ENCODE peak calls at places on chromosomes 3 and 15, in eight cellular contexts. G is lung; E is pancreas; R is prostate gland; V is lower lobe of right lung; U is HCT116; B is CD8-positive, alpha-beta T cell; L is MM.1S. M is an unnamed sample.

GRCh38 chr3:141399200-141399599 is 30.9 kb downstream of the ZBTB38 start:
- DNase-seq in G (no peak), E (no peak), R (no peak), V (no peak), U (no peak), B (no peak), L (peak; percentile 38), M (no peak)

GRCh38 chr3:86921981-86922680 is 68.8 kb downstream of the VGLL3 start:
- DNase-seq in G (no peak), E (no peak), R (no peak), V (no peak), U (no peak), B (no peak), L (no peak), M (no peak)

GRCh38 chr3:10707089-10707983 is 108.7 kb upstream of the SLC6A11 start:
- DNase-seq in G (no peak), E (peak; percentile 59), R (no peak), V (no peak), U (no peak), B (no peak), L (no peak), M (no peak)

GRCh38 chr15:75360856-75361255 is 7.6 kb downstream of the MAN2C1 start:
- DNase-seq in G (no peak), E (no peak), R (no peak), V (no peak), U (no peak), B (no peak), L (no peak), M (no peak)

GRCh38 chr3:85228966-85229365 is 270.2 kb downstream of the CADM2 start:
- DNase-seq in G (no peak), E (no peak), R (no peak), V (no peak), U (no peak), B (no peak), L (no peak), M (no peak)

GRCh38 chr3:124384527-124384926 is 345.7 kb upstream of the UMPS start:
- DNase-seq in G (no peak), E (no peak), R (no peak), V (no peak), U (no peak), B (no peak), L (no peak), M (no peak)

GRCh38 chr3:179147571-179148445 is at the start of gene PIK3CA:
- DNase-seq in G (peak; percentile 97), E (peak; percentile 81), R (peak; percentile 97), V (peak; percentile 95), U (peak; percentile 94), B (peak; percentile 94), L (peak; percentile 100), M (peak; percentile 97)

GRCh38 chr3:194431553-194431952 is 32.5 kb upstream of the GP5 start:
- DNase-seq in G (no peak), E (no peak), R (no peak), V (no peak), U (no peak), B (no peak), L (no peak), M (no peak)

GRCh38 chr15:71364117-71364584 is 248.9 kb downstream of the THSD4 start:
- DNase-seq in G (no peak), E (no peak), R (peak; percentile 29), V (no peak), U (no peak), B (no peak), L (no peak), M (no peak)

GRCh38 chr15:80986487-80986886 is 3.1 kb downstream of the MESD start:
- DNase-seq in G (no peak), E (no peak), R (no peak), V (no peak), U (no peak), B (no peak), L (no peak), M (no peak)

GRCh38 chr15:80982839-80983238 is 6.8 kb downstream of the MESD start:
- DNase-seq in G (no peak), E (no peak), R (no peak), V (no peak), U (no peak), B (no peak), L (no peak), M (no peak)

GRCh38 chr15:80985976-80986375 is 3.6 kb downstream of the MESD start:
- DNase-seq in G (no peak), E (no peak), R (no peak), V (no peak), U (no peak), B (no peak), L (no peak), M (no peak)

GRCh38 chr15:80982205-80982604 is 7.4 kb downstream of the MESD start:
- DNase-seq in G (no peak), E (no peak), R (no peak), V (no peak), U (no peak), B (no peak), L (no peak), M (no peak)

DNA sequence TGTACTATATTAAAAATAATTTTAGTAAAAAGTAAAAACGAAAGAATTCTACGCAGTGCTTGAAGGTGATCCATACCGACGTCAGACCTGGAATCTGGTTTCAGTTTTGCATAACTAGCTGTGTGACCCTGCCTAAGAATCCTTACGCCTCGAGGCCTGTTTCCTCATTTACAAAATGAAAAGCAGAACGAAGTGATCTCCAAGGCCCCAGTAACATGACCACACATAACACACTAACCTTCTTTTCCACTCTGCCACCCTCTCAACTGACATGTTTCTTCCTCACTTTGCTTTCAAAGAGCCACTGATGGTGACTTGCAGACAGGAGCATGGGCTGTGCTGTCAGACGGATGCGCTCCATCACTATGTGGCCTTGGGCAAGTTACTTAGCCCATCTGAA is 4.8 kb downstream of the MESD start:
- DNase-seq in G (no peak), E (no peak), R (no peak), V (no peak), U (no peak), B (no peak), L (no peak), M (no peak)
- H3K27ac ChIP-seq in G (peak overlapping the region; percentile 54), E (no peak overlapping the region), R (no peak overlapping the region), V (peak overlapping the region; percentile 74), U (no peak overlapping the region), B (no peak overlapping the region), L (no peak overlapping the region), M (no peak overlapping the region)

GRCh38 chr15:70121656-70122297 is 24.1 kb upstream of the TLE3 start:
- DNase-seq in G (peak; percentile 63), E (no peak), R (peak; percentile 82), V (no peak), U (no peak), B (no peak), L (no peak), M (no peak)
- H3K36me3 ChIP-seq in G (no peaks in the 10 kb centered on the region), E (no peaks in the 10 kb centered on the region), R (no peaks in the 10 kb centered on the region), V (no peaks in the 10 kb centered on the region), U (no peaks in the 10 kb centered on the region), B (no peaks in the 10 kb centered on the region), L (no peaks in the 10 kb centered on the region), M (no peaks in the 10 kb centered on the region)

GRCh38 chr15:63085289-63085688 is 36.4 kb upstream of the LACTB start:
- DNase-seq in G (no peak), E (no peak), R (no peak), V (no peak), U (no peak), B (no peak), L (no peak), M (no peak)

GRCh38 chr15:63082366-63082765 is 39.3 kb upstream of the LACTB start:
- DNase-seq in G (no peak), E (no peak), R (no peak), V (no peak), U (no peak), B (no peak), L (no peak), M (no peak)

GRCh38 chr15:63083046-63083445 is 38.6 kb upstream of the LACTB start:
- DNase-seq in G (no peak), E (no peak), R (no peak), V (no peak), U (no peak), B (no peak), L (no peak), M (no peak)

GRCh38 chr15:63084806-63085205 is 36.9 kb upstream of the LACTB start:
- DNase-seq in G (no peak), E (no peak), R (no peak), V (no peak), U (no peak), B (no peak), L (no peak), M (no peak)

GRCh38 chr15:63083541-63083940 is 38.1 kb upstream of the LACTB start:
- DNase-seq in G (no peak), E (no peak), R (no peak), V (no peak), U (no peak), B (no peak), L (no peak), M (no peak)
- H3K27ac ChIP-seq in G (no peak overlapping the region), E (no peak overlapping the region), R (no peak overlapping the region), V (no peak overlapping the region), U (no peak overlapping the region), B (no peak overlapping the region), L (no peak overlapping the region), M (no peak overlapping the region)

GRCh38 chr3:56680054-56680453 is 3.0 kb downstream of the TASOR start:
- DNase-seq in G (no peak), E (no peak), R (no peak), V (no peak), U (no peak), B (no peak), L (no peak), M (no peak)

GRCh38 chr3:56681963-56682457 is 1.1 kb downstream of the TASOR start:
- DNase-seq in G (no peak), E (no peak), R (no peak), V (no peak), U (no peak), B (no peak), L (no peak), M (no peak)

GRCh38 chr3:56682458-56683121 is 475 bp downstream of the TASOR start:
- DNase-seq in G (peak; percentile 73), E (peak; percentile 85), R (peak; percentile 65), V (peak; percentile 86), U (no peak), B (peak; percentile 76), L (peak; percentile 57), M (peak; percentile 90)

GRCh38 chr3:56673781-56674457 is 9.1 kb downstream of the TASOR start:
- DNase-seq in G (no peak), E (no peak), R (no peak), V (no peak), U (no peak), B (no peak), L (no peak), M (no peak)

GRCh38 chr3:56677286-56677685 is 5.8 kb downstream of the TASOR start:
- DNase-seq in G (no peak), E (no peak), R (no peak), V (no peak), U (no peak), B (no peak), L (no peak), M (no peak)
- H3K36me3 ChIP-seq in G (peaks cover 3% of the 10 kb centered on the region), E (no peaks in the 10 kb centered on the region), R (no peaks in the 10 kb centered on the region), V (peaks cover 10% of the 10 kb centered on the region), U (no peaks in the 10 kb centered on the region), B (no peaks in the 10 kb centered on the region), L (no peaks in the 10 kb centered on the region), M (peaks cover 6% of the 10 kb centered on the region)

GRCh38 chr3:123344941-123345594 is 103.8 kb downstream of the ADCY5 start:
- DNase-seq in G (no peak), E (peak; percentile 36), R (no peak), V (no peak), U (no peak), B (no peak), L (no peak), M (no peak)
- H3K27ac ChIP-seq in G (no peak overlapping the region), E (no peak overlapping the region), R (peak overlapping the region; percentile 42), V (no peak overlapping the region), U (no peak overlapping the region), B (no peak overlapping the region), L (no peak overlapping the region), M (no peak overlapping the region)

GRCh38 chr15:73987646-73988045 is 4.4 kb downstream of the STOML1 start:
- DNase-seq in G (no peak), E (no peak), R (no peak), V (no peak), U (no peak), B (no peak), L (no peak), M (no peak)
- H3K36me3 ChIP-seq in G (peaks cover 4% of the 10 kb centered on the region), E (no peaks in the 10 kb centered on the region), R (no peaks in the 10 kb centered on the region), V (no peaks in the 10 kb centered on the region), U (no peaks in the 10 kb centered on the region), B (no peaks in the 10 kb centered on the region), L (no peaks in the 10 kb centered on the region), M (peaks cover 6% of the 10 kb centered on the region)